ENCODE peak calls at places on chromosomes 1 and 21, in five cellular contexts. T is IMR-90, H is H9, V is H1, O is neuronal stem cell. Y is an unnamed sample. For H3K27me3, the result is how much of the 10 kb centered on the place peaks cover.

GRCh38 chr1:28064064-28064463 is 24.3 kb downstream of the EYA3 start:
- DNase-seq in H (no peak), V (no peak), O (no peak), T (peak), Y (peak)

GRCh38 chr1:5975133-5975880 is 16.9 kb downstream of the NPHP4 start:
- DNase-seq in H (peak), V (peak), T (peak), O (no peak), Y (peak)

GRCh38 chr1:199041173-199041914 is 402.5 kb downstream of the PTPRC start:
- DNase-seq in O (no peak), V (no peak), T (no peak), H (no peak), Y (peak)

GRCh38 chr1:34263411-34263810 is 86.7 kb downstream of the C1orf94 start:
- DNase-seq in V (no peak), O (no peak), T (no peak), H (no peak), Y (no peak)

GRCh38 chr21:42160111-42160949 is 58.6 kb upstream of the ABCG1 start:
- DNase-seq in T (no peak), O (no peak), H (peak), V (no peak), Y (no peak)

GRCh38 chr1:21338568-21339401 is 48.5 kb upstream of the ECE1 start:
- DNase-seq in T (peak), O (no peak), H (no peak), V (no peak), Y (peak)

GRCh38 chr21:25903599-25903998 is 168.8 kb downstream of the GABPA start:
- DNase-seq in V (no peak), H (no peak), T (no peak), O (no peak), Y (peak)

GRCh38 chr1:165858364-165858823 is 31.0 kb downstream of the UCK2 start:
- DNase-seq in O (no peak), H (no peak), T (no peak), V (no peak), Y (no peak)

GRCh38 chr21:45386336-45386727 is 18.6 kb upstream of the COL18A1 start:
- DNase-seq in H (no peak), V (no peak), T (no peak), O (no peak), Y (no peak)

GRCh38 chr1:236837897-236838296 is 42.8 kb downstream of the MTR start:
- DNase-seq in H (no peak), O (no peak), T (no peak), V (no peak), Y (no peak)

GRCh38 chr1:247905181-247905580 is 9.8 kb downstream of the OR2W3 start:
- DNase-seq in V (no peak), H (no peak), T (no peak), O (no peak), Y (no peak)
- H3K27me3 ChIP-seq in V (under half), H (under half), T (under half), O (under half), Y (under half)

DNA sequence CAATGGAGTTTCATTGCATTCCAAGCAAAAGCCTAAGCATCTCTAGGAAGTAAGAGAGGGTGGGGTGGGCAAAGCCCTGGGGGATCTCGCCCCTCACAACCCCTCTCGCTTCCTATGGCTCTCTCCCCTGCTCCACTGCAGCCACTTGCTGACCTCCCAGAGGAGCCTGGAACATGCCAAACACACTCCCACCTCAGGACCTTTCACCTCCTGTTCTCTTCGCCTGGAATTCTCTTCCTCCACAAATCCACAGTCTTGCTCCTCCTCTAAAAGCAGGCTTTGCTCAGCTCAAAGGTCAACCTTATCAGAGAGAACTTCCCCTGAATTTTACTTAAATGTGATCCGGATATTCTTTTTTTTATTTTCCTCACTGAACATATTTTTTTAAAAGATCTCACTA is 20.9 kb upstream of the SRRM1 start:
- DNase-seq in O (no peak), V (no peak), T (no peak), H (no peak), Y (no peak)
- H4K91ac ChIP-seq in O (no peak), V (no peak), T (no peak), H (no peak), Y (no peak)

GRCh38 chr1:1782399-1783221 is 4.3 kb upstream of the NADK start:
- DNase-seq in T (peak), H (peak), V (peak), O (no peak), Y (peak)
- H2BK15ac ChIP-seq in T (no peak), H (no peak), V (peak), O (no peak), Y (no peak)

GRCh38 chr1:230750986-230751625 is 3.9 kb downstream of the CAPN9 start:
- DNase-seq in T (no peak), H (no peak), O (no peak), V (no peak), Y (no peak)

GRCh38 chr1:230749150-230749549 is 2.0 kb downstream of the CAPN9 start:
- DNase-seq in T (no peak), H (no peak), V (no peak), O (no peak), Y (no peak)

GRCh38 chr1:230749635-230750034 is 2.4 kb downstream of the CAPN9 start:
- DNase-seq in H (no peak), T (no peak), V (no peak), O (no peak), Y (no peak)

GRCh38 chr1:230752407-230752806 is 5.2 kb downstream of the CAPN9 start:
- DNase-seq in O (no peak), H (peak), T (no peak), V (peak), Y (no peak)

DNA sequence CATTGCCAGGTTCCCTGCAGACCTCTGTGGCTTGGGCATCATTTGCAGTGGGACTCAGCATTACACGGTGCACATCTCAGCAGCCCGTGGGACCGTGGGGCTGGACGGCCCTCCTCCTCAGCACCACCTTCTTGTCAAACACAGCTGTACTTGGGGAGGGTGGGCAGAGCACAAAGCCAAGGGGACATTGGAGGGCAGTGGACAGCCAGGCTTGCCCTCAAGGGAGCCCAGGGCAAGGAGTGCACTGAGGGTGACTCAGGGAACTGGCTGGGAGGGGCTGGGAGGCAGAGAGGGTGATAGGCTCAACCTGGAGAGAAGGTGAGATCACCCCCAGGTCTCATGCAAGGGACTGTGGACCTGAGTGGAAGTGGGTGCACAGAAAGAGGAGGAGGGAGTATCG is 3.4 kb downstream of the CAPN9 start:
- DNase-seq in V (no peak), T (no peak), H (no peak), O (no peak), Y (no peak)
- H3K27me3 ChIP-seq in V (under half), T (under half), H (under half), O (under half), Y (under half)

GRCh38 chr1:33256335-33256700 is at the start of gene ZNF362:
- DNase-seq in O (no peak), V (peak), H (peak), T (peak), Y (peak)
- H4K91ac ChIP-seq in O (no peak), V (peak), H (no peak), T (peak), Y (peak)

GRCh38 chr1:243316366-243316989 is 60.6 kb downstream of the SDCCAG8 start:
- DNase-seq in V (no peak), T (no peak), H (peak), O (peak), Y (no peak)
- H2BK15ac ChIP-seq in V (peak), T (no peak), H (no peak), O (no peak), Y (no peak)

GRCh38 chr1:25738507-25738906 is 61.5 kb upstream of the SELENON start:
- DNase-seq in V (no peak), O (no peak), H (no peak), T (no peak), Y (no peak)
- H3K27me3 ChIP-seq in V (under half), O (under half), H (under half), T (under half), Y (under half)

GRCh38 chr1:229478852-229479251 is 29.3 kb downstream of the NUP133 start:
- DNase-seq in V (no peak), O (no peak), T (no peak), H (no peak), Y (no peak)

GRCh38 chr1:229479660-229480399 is 28.3 kb downstream of the NUP133 start:
- DNase-seq in H (no peak), V (no peak), T (no peak), O (no peak), Y (no peak)

GRCh38 chr1:229471175-229471574 is 37.0 kb downstream of the NUP133 start:
- DNase-seq in T (no peak), H (no peak), O (no peak), V (no peak), Y (no peak)

GRCh38 chr1:229470406-229471043 is 36.6 kb upstream of the ACTA1 start:
- DNase-seq in O (no peak), H (no peak), V (no peak), T (no peak), Y (no peak)

DNA sequence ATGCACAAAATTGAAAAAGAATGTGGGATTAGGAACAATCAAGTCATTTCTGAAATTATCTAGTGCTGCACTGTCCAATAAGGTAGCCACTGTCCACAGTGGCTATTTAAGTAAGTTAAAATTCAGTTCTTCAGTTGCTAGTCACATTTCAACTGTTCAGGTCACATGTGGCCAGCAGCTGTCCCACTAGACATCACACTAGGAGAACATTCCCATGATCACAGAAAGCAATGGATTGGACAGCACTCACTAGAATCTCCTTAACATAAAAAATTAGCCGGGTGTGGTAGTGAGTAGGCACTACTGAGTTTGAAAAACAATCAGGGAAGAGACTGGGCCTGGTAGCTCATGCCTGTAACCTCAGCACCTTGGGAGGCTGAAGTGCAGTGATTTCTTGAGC is 33.6 kb downstream of the NUP133 start:
- DNase-seq in T (no peak), H (no peak), O (no peak), V (no peak), Y (no peak)
- H4K91ac ChIP-seq in T (no peak), H (no peak), O (no peak), V (no peak), Y (no peak)

GRCh38 chr1:182690886-182691443 is 6.6 kb upstream of the RGS8 start:
- DNase-seq in H (no peak), V (no peak), O (no peak), T (no peak), Y (no peak)
- H2BK15ac ChIP-seq in H (no peak), V (no peak), O (no peak), T (no peak), Y (no peak)